ENCODE peak calls at places on chromosomes 3 and 15, in ten cellular contexts. G, E, P, N, Q, U, Y, X, Z and J are unnamed samples.

GRCh38 chr15:76073554-76073953 is 13.8 kb downstream of the TMEM266 start:
- DNase-seq in E (no peak), X (no peak), U (no peak), Q (peak; percentile 10), G (no peak), P (no peak), Z (no peak), N (no peak), Y (no peak), J (no peak)

GRCh38 chr3:152430223-152431002 is 161.7 kb downstream of the MBNL1 start:
- DNase-seq in G (no peak), Y (no peak), U (no peak), Q (no peak), P (no peak), N (no peak), Z (no peak), E (no peak), X (no peak), J (no peak)

GRCh38 chr3:111676177-111677021 is 81.3 kb upstream of the ZBED2 start:
- DNase-seq in X (no peak), Z (no peak), E (no peak), G (no peak), Q (peak; percentile 92), Y (peak; percentile 26), N (no peak), U (no peak), P (no peak), J (no peak)

GRCh38 chr3:101848754-101849713 is at the start of gene NFKBIZ:
- DNase-seq in U (peak; percentile 88), G (peak; percentile 100), Y (peak; percentile 97), Z (peak; percentile 86), N (peak; percentile 94), Q (peak; percentile 97), X (peak; percentile 99), E (peak; percentile 89), P (peak; percentile 97), J (peak; percentile 96)

GRCh38 chr3:115912372-115912771 is 289.1 kb downstream of the GAP43 start:
- DNase-seq in P (peak; percentile 68), Z (no peak), Q (no peak), G (no peak), X (no peak), E (no peak), Y (peak; percentile 10), U (peak; percentile 8), N (no peak), J (no peak)

GRCh38 chr3:125310623-125311076 is 64.5 kb downstream of the ZNF148 start:
- DNase-seq in Q (peak; percentile 73), N (no peak), P (no peak), Z (peak; percentile 7), Y (peak; percentile 15), X (no peak), U (no peak), G (no peak), E (peak; percentile 7), J (peak; percentile 25)

GRCh38 chr3:99544819-99545281 is 93.5 kb upstream of the COL8A1 start:
- DNase-seq in X (no peak), U (no peak), Q (peak; percentile 16), P (no peak), G (no peak), E (no peak), N (no peak), Z (no peak), Y (peak; percentile 6), J (no peak)

GRCh38 chr3:184209146-184209923 is 20.1 kb upstream of the VWA5B2 start:
- DNase-seq in P (no peak), Q (no peak), U (no peak), N (no peak), Z (no peak), G (no peak), E (no peak), Y (no peak), X (no peak), J (no peak)

GRCh38 chr3:160296591-160296990 is 71.4 kb downstream of the C3orf80 start:
- DNase-seq in U (no peak), Y (no peak), Z (no peak), X (no peak), Q (no peak), G (no peak), E (no peak), P (no peak), N (no peak), J (no peak)

GRCh38 chr3:190514163-190515153 is 573 bp downstream of the IL1RAP start:
- DNase-seq in N (no peak), X (peak; percentile 87), Y (peak; percentile 64), G (peak; percentile 90), E (peak; percentile 29), U (peak; percentile 31), Z (peak; percentile 2), P (peak; percentile 57), Q (peak; percentile 58), J (peak; percentile 31)

GRCh38 chr3:53254190-53254809 is 1.5 kb downstream of the TKT start:
- DNase-seq in Q (no peak), P (no peak), Y (peak; percentile 71), G (no peak), Z (no peak), E (no peak), X (no peak), N (no peak), U (peak; percentile 34), J (peak; percentile 15)

GRCh38 chr15:88021601-88022000 is 234.9 kb downstream of the NTRK3 start:
- DNase-seq in Q (no peak), N (no peak), X (no peak), E (no peak), Y (no peak), U (no peak), Z (no peak), P (no peak), G (no peak), J (no peak)

GRCh38 chr15:49023354-49023753 is 22.9 kb downstream of the SECISBP2L start:
- DNase-seq in N (no peak), X (no peak), Z (no peak), Y (no peak), G (no peak), Q (no peak), E (no peak), P (no peak), U (no peak), J (peak; percentile 16)

GRCh38 chr15:77640615-77641014 is 7.9 kb upstream of the LINGO1 start:
- DNase-seq in G (no peak), P (no peak), Z (no peak), X (no peak), Q (no peak), U (no peak), N (no peak), E (no peak), Y (no peak), J (no peak)

GRCh38 chr3:142866841-142867631 is 21.8 kb downstream of the PCOLCE2 start:
- DNase-seq in Z (no peak), G (no peak), Y (peak; percentile 57), X (no peak), P (no peak), U (no peak), N (no peak), Q (peak; percentile 15), E (no peak), J (no peak)

GRCh38 chr15:27358751-27359434 is 387.9 kb downstream of the GABRG3 start:
- DNase-seq in Y (peak; percentile 45), Z (no peak), P (no peak), Q (no peak), G (peak; percentile 83), E (peak; percentile 8), X (no peak), U (peak; percentile 8), N (no peak), J (peak; percentile 16)

GRCh38 chr3:127747751-127748521 is 74.4 kb downstream of the MGLL start:
- DNase-seq in N (no peak), E (no peak), Z (no peak), U (no peak), G (peak; percentile 95), Y (peak; percentile 66), P (peak; percentile 90), Q (peak; percentile 92), X (peak; percentile 53), J (no peak)

GRCh38 chr3:13891492-13892073 is 11.7 kb upstream of the WNT7A start:
- DNase-seq in E (no peak), P (no peak), Z (no peak), Y (no peak), G (peak; percentile 67), X (peak; percentile 60), U (no peak), N (peak; percentile 37), Q (peak; percentile 27), J (no peak)

GRCh38 chr3:126394179-126394976 is at the start of gene CFAP100:
- DNase-seq in E (peak; percentile 33), N (no peak), Y (peak; percentile 43), U (peak; percentile 81), G (peak; percentile 80), X (peak; percentile 70), P (peak; percentile 57), Z (no peak), Q (no peak), J (no peak)